ENCODE peak calls at places on chromosomes 2 and 18, in nine cellular contexts. O is tibial nerve; H is effector memory CD4-positive, alpha-beta T cell; Z is Peyer's patch; C is tibial artery; I is stomach; E is PC-3; R is suprapubic skin; F is endodermal cell. B is an unnamed sample.

GRCh38 chr18:31101148-31102019 is 837 bp downstream of the DSC2 start:
- DNase-seq in I (peak; percentile 75), Z (peak; percentile 80), C (peak; percentile 57), R (peak; percentile 83), O (peak; percentile 51), H (no peak), F (peak; percentile 92), E (peak; percentile 23), B (peak; percentile 57)

GRCh38 chr2:241680827-241681599 is 5.6 kb downstream of the DTYMK start:
- DNase-seq in I (no peak), C (peak; percentile 53), F (no peak), Z (no peak), R (no peak), O (peak; percentile 41), E (peak; percentile 70), H (no peak), B (no peak)

GRCh38 chr2:171515672-171516298 is 6.5 kb upstream of the CYBRD1 start:
- DNase-seq in C (peak; percentile 43), R (no peak), O (no peak), F (peak; percentile 69), H (no peak), I (no peak), E (peak; percentile 44), Z (no peak), B (no peak)

GRCh38 chr18:58605027-58606020 is 23.6 kb downstream of the ALPK2 start:
- DNase-seq in R (no peak), E (peak; percentile 79), I (no peak), Z (no peak), C (no peak), H (no peak), O (no peak), F (peak; percentile 23), B (no peak)

GRCh38 chr18:23743733-23744333 is 54.6 kb downstream of the LAMA3 start:
- DNase-seq in R (no peak), I (no peak), F (no peak), O (no peak), H (no peak), E (no peak), C (no peak), Z (no peak), B (no peak)

GRCh38 chr2:150585221-150585971 is 97.9 kb upstream of the RND3 start:
- DNase-seq in E (no peak), Z (no peak), I (no peak), O (no peak), F (no peak), H (no peak), R (no peak), C (no peak), B (no peak)

GRCh38 chr18:7325126-7325430 is 94.2 kb downstream of the LRRC30 start:
- DNase-seq in R (no peak), H (no peak), F (no peak), E (peak; percentile 79), I (no peak), Z (no peak), O (no peak), C (no peak), B (no peak)

GRCh38 chr2:129742415-129742814 is 237.1 kb upstream of the RAB6C start:
- DNase-seq in I (no peak), R (peak; percentile 69), C (no peak), H (no peak), O (no peak), F (no peak), Z (no peak), E (no peak), B (no peak)

GRCh38 chr2:233225230-233226068 is 26.0 kb upstream of the ATG16L1 start:
- DNase-seq in C (no peak), Z (no peak), O (no peak), I (no peak), F (no peak), E (no peak), R (no peak), H (no peak), B (no peak)

GRCh38 chr2:193556766-193557470 is 1362.2 kb upstream of the TMEFF2 start:
- DNase-seq in H (no peak), E (peak; percentile 64), I (no peak), F (no peak), C (no peak), R (no peak), O (no peak), Z (no peak), B (no peak)

GRCh38 chr2:234502285-234502918 is 5.5 kb upstream of the ARL4C start:
- DNase-seq in I (no peak), H (no peak), C (no peak), R (no peak), Z (no peak), F (no peak), E (peak; percentile 90), O (no peak), B (no peak)

GRCh38 chr2:101699939-101700442 is 2.5 kb downstream of the MAP4K4 start:
- DNase-seq in I (no peak), F (no peak), O (no peak), E (peak; percentile 32), H (no peak), R (no peak), Z (no peak), C (no peak), B (no peak)

GRCh38 chr2:101699191-101699938 is 1.9 kb downstream of the MAP4K4 start:
- DNase-seq in F (no peak), Z (no peak), H (no peak), C (no peak), R (no peak), E (peak; percentile 40), O (no peak), I (no peak), B (no peak)

GRCh38 chr2:101697124-101697793 is at the start of gene MAP4K4:
- DNase-seq in C (peak; percentile 82), Z (peak; percentile 90), F (peak; percentile 89), E (peak; percentile 84), O (peak; percentile 75), H (peak; percentile 64), I (peak; percentile 75), R (peak; percentile 90), B (peak; percentile 70)

GRCh38 chr2:101697794-101698418 is 399 bp downstream of the MAP4K4 start:
- DNase-seq in E (peak; percentile 8), F (peak; percentile 57), C (no peak), O (no peak), R (no peak), H (no peak), Z (no peak), I (no peak), B (no peak)

DNA sequence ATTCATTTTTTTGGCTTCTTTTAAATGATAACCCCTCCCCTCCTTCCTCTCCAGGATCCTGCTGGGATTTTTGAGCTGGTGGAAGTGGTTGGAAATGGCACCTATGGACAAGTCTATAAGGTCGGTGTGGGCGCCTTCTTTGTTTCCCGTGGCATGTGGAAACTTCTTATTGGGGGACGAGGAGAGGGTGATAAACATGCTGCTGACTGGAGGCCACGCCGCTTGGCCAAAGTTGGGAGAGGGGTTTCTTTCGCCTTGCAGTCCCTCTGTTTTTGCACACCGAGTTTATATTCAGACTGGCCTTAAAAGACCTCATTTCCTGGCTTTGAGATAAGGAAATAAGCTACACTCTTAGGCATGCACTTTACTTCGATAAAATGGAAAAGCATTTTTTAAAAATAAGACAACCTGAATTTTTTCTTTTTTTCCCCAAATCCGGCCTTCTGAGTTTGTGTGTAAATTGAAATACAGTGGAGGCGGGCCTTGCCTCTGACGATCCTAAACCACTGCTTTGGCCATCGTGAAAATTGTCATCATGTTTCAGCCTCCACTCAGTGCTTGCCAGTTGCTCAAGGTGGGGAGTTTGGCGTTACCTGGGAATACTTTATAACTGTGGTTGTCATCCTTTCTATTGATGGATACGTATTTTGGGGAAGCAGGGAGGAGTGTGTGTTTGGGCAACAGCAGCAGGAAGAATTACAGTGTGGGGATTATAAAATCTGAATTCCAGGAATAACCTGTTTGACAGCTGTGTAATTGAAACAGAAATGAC is 1.1 kb downstream of the MAP4K4 start:
- DNase-seq in F (no peak), R (no peak), I (no peak), E (peak; percentile 52), Z (no peak), C (no peak), H (no peak), O (no peak), B (no peak)
- H3K27ac ChIP-seq in F (peak overlapping the region; percentile 86), R (peak overlapping the region; percentile 75), I (peak overlapping the region; percentile 86), E (peak overlapping the region; percentile 29), Z (peak overlapping the region; percentile 84), C (peak overlapping the region; percentile 93), H (peak overlapping the region; percentile 72), O (peak overlapping the region; percentile 93), B (peak overlapping the region; percentile 90)

GRCh38 chr2:100865819-100866462 is 46.0 kb downstream of the NPAS2 start:
- DNase-seq in I (peak; percentile 24), R (peak; percentile 8), O (no peak), F (peak; percentile 24), Z (no peak), H (no peak), C (no peak), E (peak; percentile 91), B (no peak)
- H3K27ac ChIP-seq in I (peak overlapping the region; percentile 55), R (no peak overlapping the region), O (no peak overlapping the region), F (no peak overlapping the region), Z (no peak overlapping the region), H (no peak overlapping the region), C (no peak overlapping the region), E (peak overlapping the region; percentile 91), B (no peak overlapping the region)

DNA sequence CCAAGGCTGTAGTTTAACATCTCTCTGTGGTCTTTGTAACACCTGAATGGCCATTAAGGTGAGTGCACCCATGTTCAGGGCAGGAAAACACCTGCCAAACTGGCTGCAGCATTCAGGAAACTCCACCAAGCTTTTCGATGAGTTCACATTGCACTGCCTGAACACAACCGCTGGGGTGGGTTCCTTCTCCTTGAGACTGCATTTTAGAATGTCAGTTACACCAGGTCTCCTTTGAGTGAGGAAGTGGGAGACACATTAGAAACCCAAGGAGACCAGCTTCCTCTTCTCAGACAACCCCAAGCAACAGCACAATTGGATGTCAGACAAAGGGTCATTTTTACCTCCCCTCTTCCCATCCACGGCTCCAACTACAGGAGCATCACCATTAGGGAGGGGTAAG is 35.2 kb downstream of the CYRIA start:
- DNase-seq in C (no peak), H (no peak), O (no peak), R (no peak), I (no peak), Z (no peak), E (no peak), F (no peak), B (no peak)
- H3K27ac ChIP-seq in C (no peak overlapping the region), H (no peak overlapping the region), O (no peak overlapping the region), R (no peak overlapping the region), I (no peak overlapping the region), Z (peak overlapping the region; percentile 47), E (no peak overlapping the region), F (no peak overlapping the region), B (no peak overlapping the region)

GRCh38 chr2:45691600-45691999 is 40.1 kb downstream of the PRKCE start:
- DNase-seq in C (no peak), Z (no peak), E (no peak), F (no peak), H (no peak), I (no peak), O (no peak), R (no peak), B (no peak)

GRCh38 chr2:45688479-45689298 is 37.2 kb downstream of the PRKCE start:
- DNase-seq in I (no peak), R (no peak), H (no peak), O (no peak), E (no peak), C (no peak), Z (no peak), F (no peak), B (no peak)

GRCh38 chr2:45692566-45692965 is 41.1 kb downstream of the PRKCE start:
- DNase-seq in H (no peak), E (no peak), Z (no peak), F (no peak), C (no peak), R (no peak), I (no peak), O (no peak), B (no peak)

GRCh38 chr2:45690223-45690622 is 38.7 kb downstream of the PRKCE start:
- DNase-seq in R (no peak), F (peak; percentile 28), H (no peak), E (no peak), C (no peak), I (no peak), Z (no peak), O (no peak), B (no peak)

GRCh38 chr2:45691152-45691551 is 39.7 kb downstream of the PRKCE start:
- DNase-seq in O (no peak), Z (no peak), R (no peak), F (peak; percentile 22), H (no peak), E (no peak), C (no peak), I (no peak), B (no peak)
- H3K27ac ChIP-seq in O (no peak overlapping the region), Z (no peak overlapping the region), R (no peak overlapping the region), F (no peak overlapping the region), H (no peak overlapping the region), E (no peak overlapping the region), C (no peak overlapping the region), I (no peak overlapping the region), B (no peak overlapping the region)